ENCODE peak calls at places on chromosomes 1 and 21, in seven cellular contexts. One of them, this sample, is unnamed. For H3K4me1, the result is how much of the 10 kb centered on the place peaks cover.

GRCh38 chr1:9652379-9653194 is 1.1 kb downstream of the PIK3CD start:
- DNase-seq in A549: no peak
- DNase-seq in breast epithelium: no peak
- DNase-seq in spleen: peak
- DNase-seq in HCT116: no peak
- DNase-seq in Peyer's patch: no peak
- DNase-seq in K562: peak
- DNase-seq in this sample: peak

GRCh38 chr1:161070737-161071136 is 1.0 kb upstream of the ARHGAP30 start:
- DNase-seq in K562: no peak
- DNase-seq in HCT116: no peak
- DNase-seq in Peyer's patch: no peak
- DNase-seq in breast epithelium: no peak
- DNase-seq in A549: no peak
- DNase-seq in spleen: no peak
- DNase-seq in this sample: no peak

GRCh38 chr1:99806882-99807281 is 40.4 kb upstream of the FRRS1 start:
- DNase-seq in spleen: no peak
- DNase-seq in K562: no peak
- DNase-seq in Peyer's patch: no peak
- DNase-seq in A549: no peak
- DNase-seq in breast epithelium: no peak
- DNase-seq in HCT116: no peak
- DNase-seq in this sample: no peak

GRCh38 chr21:45549670-45550463 is 7.6 kb upstream of the SLC19A1 start:
- DNase-seq in K562: no peak
- DNase-seq in breast epithelium: no peak
- DNase-seq in HCT116: no peak
- DNase-seq in A549: no peak
- DNase-seq in Peyer's patch: peak
- DNase-seq in spleen: peak
- DNase-seq in this sample: no peak

GRCh38 chr1:172746091-172746949 is 87.4 kb downstream of the FASLG start:
- DNase-seq in K562: peak
- DNase-seq in HCT116: peak
- DNase-seq in Peyer's patch: no peak
- DNase-seq in A549: peak
- DNase-seq in spleen: no peak
- DNase-seq in breast epithelium: peak
- DNase-seq in this sample: no peak

GRCh38 chr1:10755977-10756521 is 40.4 kb downstream of the CASZ1 start:
- DNase-seq in breast epithelium: no peak
- DNase-seq in spleen: peak
- DNase-seq in Peyer's patch: peak
- DNase-seq in A549: no peak
- DNase-seq in K562: peak
- DNase-seq in HCT116: no peak
- DNase-seq in this sample: peak

GRCh38 chr21:29637553-29637952 is 302.2 kb downstream of the GRIK1 start:
- DNase-seq in K562: peak
- DNase-seq in breast epithelium: no peak
- DNase-seq in HCT116: no peak
- DNase-seq in A549: no peak
- DNase-seq in spleen: no peak
- DNase-seq in Peyer's patch: no peak
- DNase-seq in this sample: no peak

GRCh38 chr1:85579619-85580018 is 942 bp upstream of the CCN1 start:
- DNase-seq in Peyer's patch: no peak
- DNase-seq in HCT116: no peak
- DNase-seq in A549: peak
- DNase-seq in breast epithelium: peak
- DNase-seq in K562: no peak
- DNase-seq in spleen: no peak
- DNase-seq in this sample: no peak

GRCh38 chr1:177847843-177848242 is 122.0 kb downstream of the SEC16B start:
- DNase-seq in A549: no peak
- DNase-seq in Peyer's patch: no peak
- DNase-seq in breast epithelium: no peak
- DNase-seq in K562: no peak
- DNase-seq in HCT116: no peak
- DNase-seq in spleen: no peak
- DNase-seq in this sample: no peak

GRCh38 chr1:215793210-215793609 is 226.1 kb downstream of the KCTD3 start:
- DNase-seq in K562: no peak
- DNase-seq in Peyer's patch: no peak
- DNase-seq in spleen: no peak
- DNase-seq in breast epithelium: no peak
- DNase-seq in A549: peak
- DNase-seq in HCT116: no peak
- DNase-seq in this sample: no peak

GRCh38 chr1:214989341-214989740 is 93.2 kb upstream of the KCNK2 start:
- DNase-seq in breast epithelium: no peak
- DNase-seq in A549: no peak
- DNase-seq in spleen: no peak
- DNase-seq in Peyer's patch: no peak
- DNase-seq in HCT116: no peak
- DNase-seq in K562: no peak
- DNase-seq in this sample: no peak

GRCh38 chr21:32940079-32941014 is 85.4 kb upstream of the OLIG2 start:
- DNase-seq in spleen: no peak
- DNase-seq in K562: peak
- DNase-seq in HCT116: peak
- DNase-seq in Peyer's patch: no peak
- DNase-seq in breast epithelium: no peak
- DNase-seq in A549: peak
- DNase-seq in this sample: peak

GRCh38 chr1:110087812-110088738 is 17.6 kb upstream of the ALX3 start:
- DNase-seq in spleen: peak
- DNase-seq in breast epithelium: no peak
- DNase-seq in HCT116: peak
- DNase-seq in K562: peak
- DNase-seq in Peyer's patch: no peak
- DNase-seq in A549: peak
- DNase-seq in this sample: peak

GRCh38 chr1:99986656-99987225 is 16.9 kb downstream of the SLC35A3 start:
- DNase-seq in Peyer's patch: no peak
- DNase-seq in breast epithelium: no peak
- DNase-seq in HCT116: no peak
- DNase-seq in A549: no peak
- DNase-seq in spleen: no peak
- DNase-seq in K562: no peak
- DNase-seq in this sample: peak

GRCh38 chr1:174795806-174796205 is 203.9 kb upstream of the CACYBP start:
- DNase-seq in A549: no peak
- DNase-seq in Peyer's patch: no peak
- DNase-seq in spleen: no peak
- DNase-seq in HCT116: no peak
- DNase-seq in breast epithelium: no peak
- DNase-seq in K562: no peak
- DNase-seq in this sample: no peak

GRCh38 chr1:3106216-3106615 is 37.2 kb downstream of the PRDM16 start:
- DNase-seq in K562: no peak
- DNase-seq in breast epithelium: no peak
- DNase-seq in Peyer's patch: no peak
- DNase-seq in HCT116: no peak
- DNase-seq in A549: no peak
- DNase-seq in spleen: no peak
- DNase-seq in this sample: no peak

GRCh38 chr1:157739229-157739901 is 37.6 kb downstream of the FCRL2 start:
- DNase-seq in breast epithelium: no peak
- DNase-seq in HCT116: no peak
- DNase-seq in Peyer's patch: no peak
- DNase-seq in spleen: no peak
- DNase-seq in A549: no peak
- DNase-seq in K562: no peak
- DNase-seq in this sample: no peak

GRCh38 chr1:159779403-159779851 is 1.3 kb upstream of the DUSP23 start:
- DNase-seq in breast epithelium: peak
- DNase-seq in A549: no peak
- DNase-seq in spleen: no peak
- DNase-seq in Peyer's patch: no peak
- DNase-seq in HCT116: no peak
- DNase-seq in K562: no peak
- DNase-seq in this sample: no peak

GRCh38 chr1:3032970-3033794 is 11.9 kb downstream of the ACTRT2 start:
- DNase-seq in spleen: peak
- DNase-seq in breast epithelium: no peak
- DNase-seq in Peyer's patch: no peak
- DNase-seq in K562: no peak
- DNase-seq in HCT116: no peak
- DNase-seq in A549: no peak
- DNase-seq in this sample: no peak

GRCh38 chr21:17372200-17372599 is 140.6 kb upstream of the CXADR start:
- DNase-seq in K562: no peak
- DNase-seq in HCT116: no peak
- DNase-seq in A549: no peak
- DNase-seq in Peyer's patch: no peak
- DNase-seq in spleen: no peak
- DNase-seq in breast epithelium: no peak
- DNase-seq in this sample: no peak

DNA sequence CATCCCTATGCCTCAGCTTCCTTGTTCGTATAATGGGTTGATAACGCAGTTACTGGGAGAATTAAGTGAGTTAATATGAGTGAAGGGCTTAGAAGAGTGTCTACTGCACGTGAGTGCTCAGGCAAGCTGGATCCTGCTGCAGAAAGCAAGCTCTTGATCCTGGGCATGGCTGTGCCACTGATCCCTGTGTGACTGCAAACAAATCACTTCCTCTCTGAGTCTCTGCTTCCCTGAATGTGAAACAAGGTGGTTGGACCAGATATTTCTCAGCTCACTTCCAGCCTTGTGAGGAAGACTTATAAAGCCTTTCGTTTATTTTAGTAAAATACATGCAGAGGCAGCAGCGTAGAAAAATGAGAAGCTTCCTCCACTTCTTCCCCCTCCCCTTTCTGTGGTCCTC is 13.7 kb downstream of the PSEN2 start:
- DNase-seq in K562: no peak
- DNase-seq in spleen: no peak
- DNase-seq in breast epithelium: no peak
- DNase-seq in HCT116: no peak
- DNase-seq in A549: no peak
- DNase-seq in Peyer's patch: no peak
- DNase-seq in this sample: no peak
- H3K4me1 ChIP-seq in K562: under half
- H3K4me1 ChIP-seq in spleen: under half
- H3K4me1 ChIP-seq in breast epithelium: under half
- H3K4me1 ChIP-seq in HCT116: under half
- H3K4me1 ChIP-seq in A549: under half
- H3K4me1 ChIP-seq in Peyer's patch: under half
- H3K4me1 ChIP-seq in this sample: under half

DNA sequence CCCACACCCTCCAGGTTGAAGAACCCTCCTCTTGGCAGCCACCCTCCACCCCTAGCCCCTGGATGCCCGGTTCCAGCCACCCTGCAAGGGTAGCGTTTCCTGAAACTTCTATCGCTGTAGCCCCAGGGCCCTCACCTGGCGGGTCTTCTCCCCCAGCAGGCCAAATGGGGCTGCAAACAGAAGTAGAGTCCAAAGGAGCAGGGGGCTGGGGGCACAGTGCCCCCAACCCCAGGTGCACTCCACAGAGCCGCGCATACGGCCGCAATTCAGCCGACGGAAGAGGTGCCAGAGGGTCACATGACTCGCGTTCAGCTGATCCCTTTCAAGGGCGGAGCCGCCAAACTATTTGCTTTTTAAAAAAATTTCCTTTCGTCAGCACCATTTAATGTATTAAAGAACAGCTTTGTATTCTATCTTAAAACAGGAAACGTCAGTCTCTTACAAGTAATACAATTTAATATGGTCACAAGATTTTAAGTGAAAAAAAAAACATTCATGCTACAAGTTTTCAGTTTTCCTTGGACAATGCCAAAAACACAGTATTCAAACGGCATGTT is at the start of gene GLMP:
- DNase-seq in K562: peak
- DNase-seq in Peyer's patch: peak
- DNase-seq in HCT116: peak
- DNase-seq in spleen: peak
- DNase-seq in breast epithelium: peak
- DNase-seq in A549: peak
- DNase-seq in this sample: peak
- TF ChIP-seq POLR2A in K562: peak
- TF ChIP-seq POLR2A in Peyer's patch: no peak
- TF ChIP-seq POLR2A in HCT116: no peak
- TF ChIP-seq POLR2A in spleen: no peak
- TF ChIP-seq POLR2A in breast epithelium: no peak
- TF ChIP-seq POLR2A in A549: peak
- TF ChIP-seq POLR2A in this sample: no peak

GRCh38 chr1:23168462-23169218 is at the start of gene LUZP1:
- DNase-seq in spleen: peak
- DNase-seq in K562: peak
- DNase-seq in HCT116: peak
- DNase-seq in Peyer's patch: peak
- DNase-seq in breast epithelium: peak
- DNase-seq in A549: no peak
- DNase-seq in this sample: peak
- H3K4me1 ChIP-seq in spleen: under half
- H3K4me1 ChIP-seq in K562: under half
- H3K4me1 ChIP-seq in HCT116: under half
- H3K4me1 ChIP-seq in Peyer's patch: under half
- H3K4me1 ChIP-seq in breast epithelium: under half
- H3K4me1 ChIP-seq in A549: under half
- H3K4me1 ChIP-seq in this sample: under half

DNA sequence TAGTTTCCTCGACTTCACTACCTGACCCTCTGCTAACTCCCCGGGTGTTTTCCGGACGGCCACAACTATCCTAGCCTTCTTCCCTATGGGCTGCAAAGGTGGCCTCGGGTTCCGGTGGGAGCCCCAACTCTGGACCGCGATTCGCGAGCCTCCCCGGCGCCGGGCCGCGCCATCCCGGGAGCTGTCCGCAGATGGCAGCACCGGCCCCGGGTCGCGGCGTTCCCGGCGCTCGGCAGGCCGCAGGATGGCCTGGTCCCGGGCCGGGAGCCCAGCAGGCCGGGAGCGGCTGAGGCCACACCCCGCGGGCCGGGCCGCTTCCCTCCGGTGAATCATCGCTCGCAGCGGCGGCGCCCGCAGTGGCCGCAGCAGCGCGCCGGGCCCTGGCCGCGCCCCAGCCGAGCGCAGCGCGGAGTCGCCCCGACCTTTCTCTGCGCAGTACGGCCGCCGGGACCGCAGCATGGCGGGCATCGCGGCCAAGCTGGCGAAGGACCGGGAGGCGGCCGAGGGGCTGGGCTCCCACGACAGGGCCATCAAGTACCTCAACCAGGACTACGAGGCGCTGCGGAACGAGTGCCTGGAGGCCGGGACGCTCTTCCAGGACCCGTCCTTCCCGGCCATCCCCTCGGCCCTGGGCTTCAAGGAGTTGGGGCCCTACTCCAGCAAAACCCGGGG is at the start of gene CAPN2:
- DNase-seq in breast epithelium: peak
- DNase-seq in K562: peak
- DNase-seq in HCT116: no peak
- DNase-seq in Peyer's patch: peak
- DNase-seq in A549: peak
- DNase-seq in spleen: peak
- DNase-seq in this sample: peak
- TF ChIP-seq POLR2A in breast epithelium: no peak
- TF ChIP-seq POLR2A in K562: peak
- TF ChIP-seq POLR2A in HCT116: peak
- TF ChIP-seq POLR2A in Peyer's patch: peak
- TF ChIP-seq POLR2A in A549: peak
- TF ChIP-seq POLR2A in spleen: no peak
- TF ChIP-seq POLR2A in this sample: peak

This sample was measured in transverse colon.